ENCODE peak calls at places on chromosomes 7 and 10, in four cellular contexts. Q is transverse colon; S is CD8-positive, alpha-beta T cell; G is A549. P is an unnamed sample.

GRCh38 chr7:51430480-51431086 is 114.0 kb upstream of the COBL start:
- DNase-seq in Q (peak; percentile 45), S (peak; percentile 29), G (peak; percentile 51), P (peak; percentile 79)

GRCh38 chr10:79184649-79185048 is 115.9 kb downstream of the ZMIZ1 start:
- DNase-seq in Q (no peak), S (no peak), G (no peak), P (no peak)

GRCh38 chr7:22377690-22378089 is 20.7 kb upstream of the RAPGEF5 start:
- DNase-seq in Q (no peak), S (no peak), G (no peak), P (no peak)

GRCh38 chr10:70122742-70123141 is 9.9 kb downstream of the AIFM2 start:
- DNase-seq in Q (no peak), S (no peak), G (no peak), P (no peak)

GRCh38 chr10:119761106-119761505 is 35.3 kb downstream of the INPP5F start:
- DNase-seq in Q (no peak), S (no peak), G (no peak), P (no peak)

GRCh38 chr7:43135129-43135528 is 22.7 kb downstream of the HECW1 start:
- DNase-seq in Q (no peak), S (no peak), G (no peak), P (no peak)

GRCh38 chr7:500521-501420 is 18.9 kb downstream of the PDGFA start:
- DNase-seq in Q (no peak), S (peak; percentile 3), G (no peak), P (no peak)

GRCh38 chr10:51905050-51905449 is 205.7 kb upstream of the CSTF2T start:
- DNase-seq in Q (no peak), S (no peak), G (no peak), P (no peak)

GRCh38 chr10:12966067-12966466 is 35.4 kb downstream of the CCDC3 start:
- DNase-seq in Q (no peak), S (no peak), G (no peak), P (no peak)

GRCh38 chr10:92897916-92898315 is 49.6 kb downstream of the EXOC6 start:
- DNase-seq in Q (no peak), S (no peak), G (no peak), P (no peak)

GRCh38 chr7:137760111-137760510 is 86.7 kb downstream of the DGKI start:
- DNase-seq in Q (no peak), S (no peak), G (no peak), P (no peak)

GRCh38 chr7:103574536-103574935 is 128.5 kb upstream of the SLC26A5 start:
- DNase-seq in Q (no peak), S (no peak), G (no peak), P (no peak)

GRCh38 chr10:11993834-11994468 is 48.7 kb downstream of the UPF2 start:
- DNase-seq in Q (no peak), S (no peak), G (no peak), P (no peak)

GRCh38 chr10:30637881-30638467 is 8.4 kb upstream of the LYZL2 start:
- DNase-seq in Q (no peak), S (no peak), G (peak; percentile 81), P (peak; percentile 82)

GRCh38 chr10:44891721-44892120 is 19.4 kb upstream of the TMEM72 start:
- DNase-seq in Q (no peak), S (no peak), G (no peak), P (no peak)

GRCh38 chr10:71817831-71818268 is 33.2 kb downstream of the PSAP start:
- DNase-seq in Q (no peak), S (no peak), G (no peak), P (no peak)

GRCh38 chr10:89207181-89207800 is at the start of gene CH25H:
- DNase-seq in Q (peak; percentile 70), S (peak; percentile 49), G (peak; percentile 39), P (peak; percentile 81)

GRCh38 chr7:47601119-47601880 is 19.4 kb upstream of the TNS3 start:
- DNase-seq in Q (no peak), S (no peak), G (peak; percentile 93), P (peak; percentile 78)

GRCh38 chr10:30749368-30749767 is 119.8 kb upstream of the LYZL2 start:
- DNase-seq in Q (no peak), S (no peak), G (no peak), P (no peak)

GRCh38 chr7:130490888-130491771 is 755 bp upstream of the MEST start:
- DNase-seq in Q (peak; percentile 37), S (peak; percentile 45), G (no peak), P (peak; percentile 62)

GRCh38 chr7:143358626-143359025 is 3.9 kb downstream of the FAM131B start:
- DNase-seq in Q (no peak), S (no peak), G (no peak), P (no peak)

GRCh38 chr7:51351661-51352060 is 35.1 kb upstream of the COBL start:
- DNase-seq in Q (no peak), S (no peak), G (no peak), P (no peak)

GRCh38 chr10:71547841-71548493 is 151.2 kb downstream of the CDH23 start:
- DNase-seq in Q (no peak), S (no peak), G (no peak), P (peak; percentile 85)

GRCh38 chr7:155220881-155221280 is 76.8 kb upstream of the INSIG1 start:
- DNase-seq in Q (no peak), S (no peak), G (no peak), P (no peak)

GRCh38 chr10:102998508-102998907 is 80.4 kb downstream of the CNNM2 start:
- DNase-seq in Q (no peak), S (no peak), G (no peak), P (no peak)

GRCh38 chr7:136133491-136133990 is 156.4 kb upstream of the MTPN start:
- DNase-seq in Q (no peak), S (no peak), G (no peak), P (no peak)

GRCh38 chr7:138886501-138886917 is 88.5 kb upstream of the ATP6V0A4 start:
- DNase-seq in Q (no peak), S (peak; percentile 37), G (peak; percentile 67), P (peak; percentile 81)

GRCh38 chr7:92809397-92810241 is 26.8 kb downstream of the CDK6 start:
- DNase-seq in Q (peak; percentile 81), S (peak; percentile 57), G (peak; percentile 94), P (peak; percentile 95)

GRCh38 chr7:24858108-24858977 is 101.1 kb upstream of the GSDME start:
- DNase-seq in Q (no peak), S (no peak), G (no peak), P (no peak)

GRCh38 chr7:88151119-88151790 is 68.6 kb downstream of the SRI start:
- DNase-seq in Q (no peak), S (no peak), G (no peak), P (no peak)

GRCh38 chr10:1316107-1316805 is 260.1 kb downstream of the WDR37 start:
- DNase-seq in Q (no peak), S (no peak), G (no peak), P (no peak)

GRCh38 chr10:121096617-121097431 is 245.7 kb downstream of the WDR11 start:
- DNase-seq in Q (peak; percentile 22), S (no peak), G (no peak), P (no peak)

DNA sequence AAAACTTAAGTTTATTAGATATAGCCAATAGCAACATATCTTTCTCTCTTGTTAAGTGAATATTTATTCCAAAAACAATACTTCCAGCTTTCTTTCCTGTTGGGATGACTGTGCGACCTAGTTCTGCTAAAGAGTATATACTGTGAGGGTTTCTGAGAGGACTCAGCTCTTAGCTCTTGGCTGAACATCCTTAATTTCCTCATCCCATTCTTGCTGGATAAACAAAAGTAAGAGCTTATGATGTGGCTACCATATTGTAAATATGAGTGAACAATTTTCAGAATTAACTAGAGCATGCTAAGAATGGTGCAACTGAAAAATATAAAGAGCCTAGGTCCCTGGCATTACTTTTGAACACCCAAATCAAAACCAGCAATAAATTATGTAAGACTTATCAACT is 279.5 kb upstream of the GNAI1 start:
- DNase-seq in Q (no peak), S (no peak), G (no peak), P (peak; percentile 26)
- H3K4me1 ChIP-seq in Q (no peaks in the 10 kb centered on the region), S (no peaks in the 10 kb centered on the region), G (no peaks in the 10 kb centered on the region), P (peaks cover 6% of the 10 kb centered on the region)

GRCh38 chr7:54946764-54947163 is 72.1 kb upstream of the EGFR start:
- DNase-seq in Q (no peak), S (no peak), G (no peak), P (no peak)

GRCh38 chr7:54944179-54944578 is 74.6 kb upstream of the EGFR start:
- DNase-seq in Q (no peak), S (no peak), G (no peak), P (peak; percentile 40)

GRCh38 chr7:54946271-54946670 is 72.5 kb upstream of the EGFR start:
- DNase-seq in Q (no peak), S (no peak), G (no peak), P (no peak)

GRCh38 chr7:54947266-54947665 is 71.6 kb upstream of the EGFR start:
- DNase-seq in Q (no peak), S (no peak), G (no peak), P (no peak)
- H3K27ac ChIP-seq in Q (no peak overlapping the region), S (no peak overlapping the region), G (no peak overlapping the region), P (no peak overlapping the region)

GRCh38 chr10:29412452-29413004 is 123.7 kb downstream of the LYZL1 start:
- DNase-seq in Q (no peak), S (no peak), G (no peak), P (peak; percentile 51)
- H3K4me1 ChIP-seq in Q (no peaks in the 10 kb centered on the region), S (peaks cover 6% of the 10 kb centered on the region), G (peaks cover 25% of the 10 kb centered on the region), P (no peaks in the 10 kb centered on the region)

DNA sequence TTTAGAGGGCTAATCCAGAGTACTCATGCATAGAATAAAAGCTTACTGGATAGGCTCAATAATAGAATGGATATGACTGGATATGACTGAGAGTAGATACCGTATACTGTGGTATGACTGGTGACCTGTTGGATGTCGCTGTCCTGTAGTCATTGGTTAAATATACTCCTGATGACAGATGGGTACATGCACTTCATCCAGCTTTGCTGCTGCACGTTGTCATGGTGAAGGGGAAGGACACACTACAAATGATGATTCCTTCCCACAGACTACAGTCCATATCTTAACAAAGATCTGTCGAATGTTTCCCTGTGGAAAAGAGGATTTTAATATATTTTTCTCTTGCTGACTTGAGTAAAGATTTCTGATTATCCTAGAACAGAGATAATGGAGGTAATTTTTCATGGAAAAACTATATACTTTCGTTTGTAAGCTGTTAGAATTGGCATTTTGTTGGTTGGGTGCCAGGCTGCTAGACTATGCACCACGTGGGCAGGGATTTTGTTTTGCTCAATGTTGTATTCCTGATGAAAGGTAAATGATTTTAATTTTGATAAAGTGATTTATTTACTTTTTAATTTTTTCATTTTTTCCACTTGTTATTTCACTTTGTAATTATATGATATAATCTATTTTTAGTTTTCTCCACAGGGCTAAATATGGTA is 97.4 kb downstream of the PPP1R9A start:
- DNase-seq in Q (no peak), S (no peak), G (peak; percentile 44), P (no peak)
- H3K27ac ChIP-seq in Q (no peak overlapping the region), S (no peak overlapping the region), G (no peak overlapping the region), P (no peak overlapping the region)